ENCODE peak calls at places on chromosomes 11 and 22, in four cellular contexts. C is HCT116, Q is suprapubic skin, M is ovary. B is an unnamed sample.

GRCh38 chr22:19679476-19680099 is 34.7 kb upstream of the SEPTIN5 start:
- DNase-seq in C (no peak), Q (no peak), M (peak), B (no peak)

GRCh38 chr22:29912605-29913398 is 29.8 kb downstream of the MTMR3 start:
- DNase-seq in C (no peak), Q (no peak), M (no peak), B (no peak)

GRCh38 chr22:28799125-28799833 is 1.1 kb downstream of the XBP1 start:
- DNase-seq in C (peak), Q (peak), M (peak), B (peak)

GRCh38 chr11:34614334-34615113 is 6.4 kb upstream of the EHF start:
- DNase-seq in C (no peak), Q (no peak), M (no peak), B (no peak)

GRCh38 chr11:111960916-111961315 is 23.8 kb downstream of the DIXDC1 start:
- DNase-seq in C (no peak), Q (no peak), M (no peak), B (no peak)

GRCh38 chr11:96309001-96309642 is 33.9 kb downstream of the MAML2 start:
- DNase-seq in C (no peak), Q (no peak), M (no peak), B (no peak)

GRCh38 chr11:118033443-118033842 is 43.4 kb upstream of the TMPRSS4 start:
- DNase-seq in C (no peak), Q (no peak), M (no peak), B (peak)

GRCh38 chr22:19818264-19819208 is 36.1 kb downstream of the GNB1L start:
- DNase-seq in C (no peak), Q (peak), M (no peak), B (no peak)

GRCh38 chr11:2693271-2693833 is 6.4 kb downstream of the KCNQ1OT1 start:
- DNase-seq in C (no peak), Q (peak), M (peak), B (no peak)

GRCh38 chr11:128036556-128037093 is 550.7 kb downstream of the ETS1 start:
- DNase-seq in C (no peak), Q (no peak), M (no peak), B (no peak)

GRCh38 chr11:70290341-70291065 is 20.0 kb downstream of the PPFIA1 start:
- DNase-seq in C (no peak), Q (no peak), M (no peak), B (no peak)

DNA sequence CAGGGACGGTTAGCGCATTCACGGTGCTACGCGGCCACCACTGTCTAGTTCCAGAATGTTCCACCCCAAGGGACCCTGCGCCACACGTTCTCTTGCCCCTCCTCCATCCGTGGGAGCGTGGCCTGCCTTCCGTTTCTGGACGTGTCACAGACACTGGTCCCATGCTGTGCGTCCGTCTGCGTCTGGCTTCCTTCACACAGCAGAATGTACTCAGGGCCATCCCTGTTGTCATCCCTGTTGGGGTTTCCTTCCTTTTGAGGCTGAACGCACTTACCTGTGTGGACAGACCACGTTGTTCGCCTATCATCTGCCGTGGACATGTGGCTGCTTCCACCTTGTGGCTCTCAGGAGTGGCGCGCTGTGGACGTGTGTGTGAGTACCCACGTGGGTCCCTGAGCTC is 24.9 kb downstream of the BRSK2 start:
- DNase-seq in C (no peak), Q (no peak), M (no peak), B (no peak)
- TF ChIP-seq POLR2A in C (no peak), Q (no peak), M (no peak), B (no peak)

DNA sequence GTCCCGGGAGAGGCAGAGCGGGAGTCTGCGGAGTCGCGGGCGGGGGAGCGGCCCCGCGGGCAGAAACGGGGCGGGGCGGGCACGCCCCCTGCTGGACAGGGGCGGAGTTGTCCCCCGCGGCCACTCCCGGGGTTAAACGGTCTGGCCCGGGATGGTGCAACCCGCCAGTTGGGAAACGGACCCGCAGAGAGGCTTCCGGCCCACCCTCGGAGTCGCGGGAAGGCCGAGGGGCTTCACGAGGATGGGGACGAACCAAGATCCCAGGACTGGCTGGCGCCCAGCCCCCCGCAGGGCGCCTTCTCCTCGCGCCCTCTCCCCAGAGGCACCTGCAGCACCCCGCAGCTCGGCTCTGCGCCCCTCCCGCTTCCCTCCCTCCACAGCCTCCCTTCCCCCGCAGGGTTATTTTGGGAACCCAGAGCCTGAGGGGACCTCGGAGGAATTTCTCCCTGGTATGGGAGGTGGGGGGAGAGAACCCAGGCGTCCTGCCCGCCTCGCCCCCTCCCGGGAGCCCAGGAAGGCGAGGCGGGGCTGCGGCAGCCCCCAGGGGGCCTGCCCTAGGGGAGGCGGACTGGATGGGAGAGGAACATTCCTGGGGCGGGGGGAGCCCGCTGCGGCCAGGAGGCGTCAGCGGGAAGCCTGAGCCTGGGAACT is 877 bp downstream of the RASGRP2 start:
- DNase-seq in C (no peak), Q (peak), M (peak), B (no peak)
- TF ChIP-seq POLR2A in C (peak), Q (no peak), M (no peak), B (peak)

GRCh38 chr22:37282385-37282677 is at the start of gene CYTH4:
- DNase-seq in C (no peak), Q (no peak), M (no peak), B (no peak)
- TF ChIP-seq POLR2A in C (no peak), Q (no peak), M (no peak), B (no peak)

GRCh38 chr11:44568706-44569473 is 3.4 kb downstream of the CD82 start:
- DNase-seq in C (no peak), Q (peak), M (peak), B (peak)
- TF ChIP-seq POLR2A in C (no peak), Q (no peak), M (no peak), B (no peak)